ENCODE peak calls at places on chromosome 12, in ten cellular contexts. One of them, this sample, is unnamed.

GRCh38 chr12:131736807-131737484 is 26.1 kb downstream of the SFSWAP start:
- DNase-seq in HuH-7: no peak
- DNase-seq in stimulated activated CD4-positive, alpha-beta T cell treated with anti-CD3 and anti-CD28 coated beads, Interleukin-15, amount 100 ng/mL, for 1 hour: no peak
- DNase-seq in GM18507: no peak
- DNase-seq in CD4-positive, alpha-beta memory T cell: no peak
- DNase-seq in fibroblast of lung: peak
- DNase-seq in HuH-7.5: peak
- DNase-seq in T-helper 2 cell treated with Interferon-gamma antibody and Interleukin-4, amounts not matched to agents 5 μg/mL and 100 μg/mL, for 36 hours: no peak
- DNase-seq in NCI-H1092: no peak
- DNase-seq in NCI-H1694 treated with DMSO at 0.1 percent for 48 hours: no peak
- DNase-seq in this sample: no peak

GRCh38 chr12:2737656-2738241 is 57.0 kb upstream of the FKBP4 start:
- DNase-seq in HuH-7: no peak
- DNase-seq in stimulated activated CD4-positive, alpha-beta T cell treated with anti-CD3 and anti-CD28 coated beads, Interleukin-15, amount 100 ng/mL, for 1 hour: no peak
- DNase-seq in GM18507: no peak
- DNase-seq in CD4-positive, alpha-beta memory T cell: no peak
- DNase-seq in fibroblast of lung: no peak
- DNase-seq in HuH-7.5: no peak
- DNase-seq in T-helper 2 cell treated with Interferon-gamma antibody and Interleukin-4, amounts not matched to agents 5 μg/mL and 100 μg/mL, for 36 hours: no peak
- DNase-seq in NCI-H1092: no peak
- DNase-seq in NCI-H1694 treated with DMSO at 0.1 percent for 48 hours: no peak
- DNase-seq in this sample: no peak

GRCh38 chr12:93786669-93787397 is 109.7 kb downstream of the CRADD start:
- DNase-seq in HuH-7: no peak
- DNase-seq in stimulated activated CD4-positive, alpha-beta T cell treated with anti-CD3 and anti-CD28 coated beads, Interleukin-15, amount 100 ng/mL, for 1 hour: no peak
- DNase-seq in GM18507: no peak
- DNase-seq in CD4-positive, alpha-beta memory T cell: no peak
- DNase-seq in fibroblast of lung: peak
- DNase-seq in HuH-7.5: no peak
- DNase-seq in T-helper 2 cell treated with Interferon-gamma antibody and Interleukin-4, amounts not matched to agents 5 μg/mL and 100 μg/mL, for 36 hours: no peak
- DNase-seq in NCI-H1092: no peak
- DNase-seq in NCI-H1694 treated with DMSO at 0.1 percent for 48 hours: no peak
- DNase-seq in this sample: no peak

GRCh38 chr12:76489737-76490136 is 69.8 kb downstream of the OSBPL8 start:
- DNase-seq in HuH-7: no peak
- DNase-seq in stimulated activated CD4-positive, alpha-beta T cell treated with anti-CD3 and anti-CD28 coated beads, Interleukin-15, amount 100 ng/mL, for 1 hour: no peak
- DNase-seq in GM18507: no peak
- DNase-seq in CD4-positive, alpha-beta memory T cell: no peak
- DNase-seq in fibroblast of lung: peak
- DNase-seq in HuH-7.5: no peak
- DNase-seq in T-helper 2 cell treated with Interferon-gamma antibody and Interleukin-4, amounts not matched to agents 5 μg/mL and 100 μg/mL, for 36 hours: no peak
- DNase-seq in NCI-H1092: no peak
- DNase-seq in NCI-H1694 treated with DMSO at 0.1 percent for 48 hours: no peak
- DNase-seq in this sample: no peak

GRCh38 chr12:62581288-62582064 is 114.8 kb downstream of the MON2 start:
- DNase-seq in HuH-7: no peak
- DNase-seq in stimulated activated CD4-positive, alpha-beta T cell treated with anti-CD3 and anti-CD28 coated beads, Interleukin-15, amount 100 ng/mL, for 1 hour: no peak
- DNase-seq in GM18507: no peak
- DNase-seq in CD4-positive, alpha-beta memory T cell: peak
- DNase-seq in fibroblast of lung: peak
- DNase-seq in HuH-7.5: no peak
- DNase-seq in T-helper 2 cell treated with Interferon-gamma antibody and Interleukin-4, amounts not matched to agents 5 μg/mL and 100 μg/mL, for 36 hours: no peak
- DNase-seq in NCI-H1092: peak
- DNase-seq in NCI-H1694 treated with DMSO at 0.1 percent for 48 hours: peak
- DNase-seq in this sample: no peak

GRCh38 chr12:121124402-121125109 is 8.1 kb upstream of the P2RX7 start:
- DNase-seq in HuH-7: no peak
- DNase-seq in stimulated activated CD4-positive, alpha-beta T cell treated with anti-CD3 and anti-CD28 coated beads, Interleukin-15, amount 100 ng/mL, for 1 hour: no peak
- DNase-seq in GM18507: no peak
- DNase-seq in CD4-positive, alpha-beta memory T cell: no peak
- DNase-seq in fibroblast of lung: peak
- DNase-seq in HuH-7.5: peak
- DNase-seq in T-helper 2 cell treated with Interferon-gamma antibody and Interleukin-4, amounts not matched to agents 5 μg/mL and 100 μg/mL, for 36 hours: peak
- DNase-seq in NCI-H1092: no peak
- DNase-seq in NCI-H1694 treated with DMSO at 0.1 percent for 48 hours: no peak
- DNase-seq in this sample: no peak

GRCh38 chr12:67025543-67026114 is 243.5 kb upstream of the CAND1 start:
- DNase-seq in HuH-7: peak
- DNase-seq in stimulated activated CD4-positive, alpha-beta T cell treated with anti-CD3 and anti-CD28 coated beads, Interleukin-15, amount 100 ng/mL, for 1 hour: no peak
- DNase-seq in GM18507: peak
- DNase-seq in CD4-positive, alpha-beta memory T cell: peak
- DNase-seq in fibroblast of lung: no peak
- DNase-seq in HuH-7.5: peak
- DNase-seq in T-helper 2 cell treated with Interferon-gamma antibody and Interleukin-4, amounts not matched to agents 5 μg/mL and 100 μg/mL, for 36 hours: no peak
- DNase-seq in NCI-H1092: peak
- DNase-seq in NCI-H1694 treated with DMSO at 0.1 percent for 48 hours: peak
- DNase-seq in this sample: no peak

GRCh38 chr12:38161123-38162000 is 155.2 kb upstream of the ALG10B start:
- DNase-seq in HuH-7: no peak
- DNase-seq in stimulated activated CD4-positive, alpha-beta T cell treated with anti-CD3 and anti-CD28 coated beads, Interleukin-15, amount 100 ng/mL, for 1 hour: no peak
- DNase-seq in GM18507: no peak
- DNase-seq in CD4-positive, alpha-beta memory T cell: no peak
- DNase-seq in fibroblast of lung: no peak
- DNase-seq in HuH-7.5: no peak
- DNase-seq in T-helper 2 cell treated with Interferon-gamma antibody and Interleukin-4, amounts not matched to agents 5 μg/mL and 100 μg/mL, for 36 hours: no peak
- DNase-seq in NCI-H1092: no peak
- DNase-seq in NCI-H1694 treated with DMSO at 0.1 percent for 48 hours: no peak
- DNase-seq in this sample: no peak

GRCh38 chr12:12531194-12531593 is 31.5 kb downstream of the DUSP16 start:
- DNase-seq in HuH-7: no peak
- DNase-seq in stimulated activated CD4-positive, alpha-beta T cell treated with anti-CD3 and anti-CD28 coated beads, Interleukin-15, amount 100 ng/mL, for 1 hour: no peak
- DNase-seq in GM18507: no peak
- DNase-seq in CD4-positive, alpha-beta memory T cell: no peak
- DNase-seq in fibroblast of lung: no peak
- DNase-seq in HuH-7.5: no peak
- DNase-seq in T-helper 2 cell treated with Interferon-gamma antibody and Interleukin-4, amounts not matched to agents 5 μg/mL and 100 μg/mL, for 36 hours: no peak
- DNase-seq in NCI-H1092: no peak
- DNase-seq in NCI-H1694 treated with DMSO at 0.1 percent for 48 hours: no peak
- DNase-seq in this sample: no peak

GRCh38 chr12:130932061-130932650 is 21.6 kb upstream of the ADGRD1 start:
- DNase-seq in HuH-7: no peak
- DNase-seq in stimulated activated CD4-positive, alpha-beta T cell treated with anti-CD3 and anti-CD28 coated beads, Interleukin-15, amount 100 ng/mL, for 1 hour: no peak
- DNase-seq in GM18507: no peak
- DNase-seq in CD4-positive, alpha-beta memory T cell: no peak
- DNase-seq in fibroblast of lung: no peak
- DNase-seq in HuH-7.5: no peak
- DNase-seq in T-helper 2 cell treated with Interferon-gamma antibody and Interleukin-4, amounts not matched to agents 5 μg/mL and 100 μg/mL, for 36 hours: no peak
- DNase-seq in NCI-H1092: no peak
- DNase-seq in NCI-H1694 treated with DMSO at 0.1 percent for 48 hours: no peak
- DNase-seq in this sample: no peak

GRCh38 chr12:123801573-123802178 is 39.6 kb downstream of the DNAH10 start:
- DNase-seq in HuH-7: no peak
- DNase-seq in stimulated activated CD4-positive, alpha-beta T cell treated with anti-CD3 and anti-CD28 coated beads, Interleukin-15, amount 100 ng/mL, for 1 hour: no peak
- DNase-seq in GM18507: no peak
- DNase-seq in CD4-positive, alpha-beta memory T cell: no peak
- DNase-seq in fibroblast of lung: peak
- DNase-seq in HuH-7.5: no peak
- DNase-seq in T-helper 2 cell treated with Interferon-gamma antibody and Interleukin-4, amounts not matched to agents 5 μg/mL and 100 μg/mL, for 36 hours: no peak
- DNase-seq in NCI-H1092: no peak
- DNase-seq in NCI-H1694 treated with DMSO at 0.1 percent for 48 hours: peak
- DNase-seq in this sample: no peak

GRCh38 chr12:2248901-2249381 is 196.2 kb downstream of the CACNA1C start:
- DNase-seq in HuH-7: no peak
- DNase-seq in stimulated activated CD4-positive, alpha-beta T cell treated with anti-CD3 and anti-CD28 coated beads, Interleukin-15, amount 100 ng/mL, for 1 hour: no peak
- DNase-seq in GM18507: peak
- DNase-seq in CD4-positive, alpha-beta memory T cell: no peak
- DNase-seq in fibroblast of lung: no peak
- DNase-seq in HuH-7.5: no peak
- DNase-seq in T-helper 2 cell treated with Interferon-gamma antibody and Interleukin-4, amounts not matched to agents 5 μg/mL and 100 μg/mL, for 36 hours: no peak
- DNase-seq in NCI-H1092: peak
- DNase-seq in NCI-H1694 treated with DMSO at 0.1 percent for 48 hours: peak
- DNase-seq in this sample: no peak

GRCh38 chr12:67193705-67194104 is 75.5 kb upstream of the CAND1 start:
- DNase-seq in HuH-7: peak
- DNase-seq in stimulated activated CD4-positive, alpha-beta T cell treated with anti-CD3 and anti-CD28 coated beads, Interleukin-15, amount 100 ng/mL, for 1 hour: no peak
- DNase-seq in GM18507: no peak
- DNase-seq in CD4-positive, alpha-beta memory T cell: peak
- DNase-seq in fibroblast of lung: peak
- DNase-seq in HuH-7.5: no peak
- DNase-seq in T-helper 2 cell treated with Interferon-gamma antibody and Interleukin-4, amounts not matched to agents 5 μg/mL and 100 μg/mL, for 36 hours: no peak
- DNase-seq in NCI-H1092: no peak
- DNase-seq in NCI-H1694 treated with DMSO at 0.1 percent for 48 hours: no peak
- DNase-seq in this sample: no peak

GRCh38 chr12:47651368-47652254 is 54.2 kb downstream of the RPAP3 start:
- DNase-seq in HuH-7: peak
- DNase-seq in stimulated activated CD4-positive, alpha-beta T cell treated with anti-CD3 and anti-CD28 coated beads, Interleukin-15, amount 100 ng/mL, for 1 hour: peak
- DNase-seq in GM18507: no peak
- DNase-seq in CD4-positive, alpha-beta memory T cell: peak
- DNase-seq in fibroblast of lung: peak
- DNase-seq in HuH-7.5: no peak
- DNase-seq in T-helper 2 cell treated with Interferon-gamma antibody and Interleukin-4, amounts not matched to agents 5 μg/mL and 100 μg/mL, for 36 hours: peak
- DNase-seq in NCI-H1092: peak
- DNase-seq in NCI-H1694 treated with DMSO at 0.1 percent for 48 hours: peak
- DNase-seq in this sample: peak

GRCh38 chr12:93135286-93136239 is 206.5 kb upstream of the EEA1 start:
- DNase-seq in HuH-7: peak
- DNase-seq in stimulated activated CD4-positive, alpha-beta T cell treated with anti-CD3 and anti-CD28 coated beads, Interleukin-15, amount 100 ng/mL, for 1 hour: no peak
- DNase-seq in GM18507: no peak
- DNase-seq in CD4-positive, alpha-beta memory T cell: no peak
- DNase-seq in fibroblast of lung: peak
- DNase-seq in HuH-7.5: peak
- DNase-seq in T-helper 2 cell treated with Interferon-gamma antibody and Interleukin-4, amounts not matched to agents 5 μg/mL and 100 μg/mL, for 36 hours: no peak
- DNase-seq in NCI-H1092: peak
- DNase-seq in NCI-H1694 treated with DMSO at 0.1 percent for 48 hours: no peak
- DNase-seq in this sample: no peak

GRCh38 chr12:54950071-54950727 is 34.4 kb downstream of the TESPA1 start:
- DNase-seq in HuH-7: no peak
- DNase-seq in stimulated activated CD4-positive, alpha-beta T cell treated with anti-CD3 and anti-CD28 coated beads, Interleukin-15, amount 100 ng/mL, for 1 hour: no peak
- DNase-seq in GM18507: no peak
- DNase-seq in CD4-positive, alpha-beta memory T cell: no peak
- DNase-seq in fibroblast of lung: peak
- DNase-seq in HuH-7.5: no peak
- DNase-seq in T-helper 2 cell treated with Interferon-gamma antibody and Interleukin-4, amounts not matched to agents 5 μg/mL and 100 μg/mL, for 36 hours: no peak
- DNase-seq in NCI-H1092: no peak
- DNase-seq in NCI-H1694 treated with DMSO at 0.1 percent for 48 hours: no peak
- DNase-seq in this sample: no peak

GRCh38 chr12:120286768-120287490 is 4.8 kb downstream of the RNU4-2 start:
- DNase-seq in HuH-7: no peak
- DNase-seq in stimulated activated CD4-positive, alpha-beta T cell treated with anti-CD3 and anti-CD28 coated beads, Interleukin-15, amount 100 ng/mL, for 1 hour: no peak
- DNase-seq in GM18507: no peak
- DNase-seq in CD4-positive, alpha-beta memory T cell: no peak
- DNase-seq in fibroblast of lung: peak
- DNase-seq in HuH-7.5: no peak
- DNase-seq in T-helper 2 cell treated with Interferon-gamma antibody and Interleukin-4, amounts not matched to agents 5 μg/mL and 100 μg/mL, for 36 hours: no peak
- DNase-seq in NCI-H1092: no peak
- DNase-seq in NCI-H1694 treated with DMSO at 0.1 percent for 48 hours: no peak
- DNase-seq in this sample: no peak